ENCODE peak calls at places on chromosomes 11 and 22, in nine cellular contexts. One of them, this sample, is unnamed.
A peak's percentile ranks its signal among the peaks of the same experiment; 100 is the strongest.

GRCh38 chr11:64863381-64864060 is 14.9 kb downstream of the EHD1 start:
- DNase-seq in caudate nucleus: no peak
- DNase-seq in stimulated activated CD4-positive, alpha-beta T cell treated with anti-CD3 and anti-CD28 coated beads, Interleukin-4, amount 100 ng/mL, for 48 hours: no peak
- DNase-seq in nephron progenitor cell: no peak
- DNase-seq in naive thymus-derived CD4-positive, alpha-beta T cell: no peak
- DNase-seq in cerebellar cortex: no peak
- DNase-seq in fibroblast of the aortic adventitia: peak; percentile 41
- DNase-seq in coronary artery: no peak
- DNase-seq in foreskin keratinocyte: no peak
- DNase-seq in this sample: no peak

GRCh38 chr11:122983438-122984185 is 2.0 kb upstream of the BSX start:
- DNase-seq in coronary artery: no peak
- DNase-seq in stimulated activated CD4-positive, alpha-beta T cell treated with anti-CD3 and anti-CD28 coated beads, Interleukin-4, amount 100 ng/mL, for 48 hours: no peak
- DNase-seq in naive thymus-derived CD4-positive, alpha-beta T cell: no peak
- DNase-seq in caudate nucleus: no peak
- DNase-seq in cerebellar cortex: no peak
- DNase-seq in foreskin keratinocyte: no peak
- DNase-seq in fibroblast of the aortic adventitia: no peak
- DNase-seq in nephron progenitor cell: no peak
- DNase-seq in this sample: no peak

GRCh38 chr11:15104166-15104565 is 10.6 kb upstream of the INSC start:
- DNase-seq in naive thymus-derived CD4-positive, alpha-beta T cell: no peak
- DNase-seq in fibroblast of the aortic adventitia: no peak
- DNase-seq in caudate nucleus: no peak
- DNase-seq in nephron progenitor cell: no peak
- DNase-seq in coronary artery: no peak
- DNase-seq in cerebellar cortex: no peak
- DNase-seq in stimulated activated CD4-positive, alpha-beta T cell treated with anti-CD3 and anti-CD28 coated beads, Interleukin-4, amount 100 ng/mL, for 48 hours: no peak
- DNase-seq in foreskin keratinocyte: no peak
- DNase-seq in this sample: no peak

GRCh38 chr22:46907578-46908215 is 145.2 kb downstream of the TBC1D22A start:
- DNase-seq in cerebellar cortex: no peak
- DNase-seq in nephron progenitor cell: no peak
- DNase-seq in stimulated activated CD4-positive, alpha-beta T cell treated with anti-CD3 and anti-CD28 coated beads, Interleukin-4, amount 100 ng/mL, for 48 hours: no peak
- DNase-seq in naive thymus-derived CD4-positive, alpha-beta T cell: no peak
- DNase-seq in foreskin keratinocyte: no peak
- DNase-seq in fibroblast of the aortic adventitia: no peak
- DNase-seq in coronary artery: no peak
- DNase-seq in caudate nucleus: no peak
- DNase-seq in this sample: no peak

GRCh38 chr11:57331720-57332119 is 4.0 kb downstream of the SSRP1 start:
- DNase-seq in naive thymus-derived CD4-positive, alpha-beta T cell: no peak
- DNase-seq in stimulated activated CD4-positive, alpha-beta T cell treated with anti-CD3 and anti-CD28 coated beads, Interleukin-4, amount 100 ng/mL, for 48 hours: no peak
- DNase-seq in nephron progenitor cell: no peak
- DNase-seq in caudate nucleus: no peak
- DNase-seq in foreskin keratinocyte: no peak
- DNase-seq in fibroblast of the aortic adventitia: no peak
- DNase-seq in coronary artery: no peak
- DNase-seq in cerebellar cortex: no peak
- DNase-seq in this sample: no peak

GRCh38 chr11:134411887-134412507 is at the start of gene B3GAT1:
- DNase-seq in nephron progenitor cell: peak; percentile 49
- DNase-seq in fibroblast of the aortic adventitia: no peak
- DNase-seq in coronary artery: no peak
- DNase-seq in stimulated activated CD4-positive, alpha-beta T cell treated with anti-CD3 and anti-CD28 coated beads, Interleukin-4, amount 100 ng/mL, for 48 hours: no peak
- DNase-seq in cerebellar cortex: no peak
- DNase-seq in foreskin keratinocyte: no peak
- DNase-seq in naive thymus-derived CD4-positive, alpha-beta T cell: no peak
- DNase-seq in caudate nucleus: no peak
- DNase-seq in this sample: no peak

GRCh38 chr11:58916637-58917036 is 22.7 kb upstream of the GLYATL1 start:
- DNase-seq in cerebellar cortex: no peak
- DNase-seq in foreskin keratinocyte: no peak
- DNase-seq in fibroblast of the aortic adventitia: no peak
- DNase-seq in stimulated activated CD4-positive, alpha-beta T cell treated with anti-CD3 and anti-CD28 coated beads, Interleukin-4, amount 100 ng/mL, for 48 hours: no peak
- DNase-seq in nephron progenitor cell: no peak
- DNase-seq in coronary artery: no peak
- DNase-seq in caudate nucleus: no peak
- DNase-seq in naive thymus-derived CD4-positive, alpha-beta T cell: no peak
- DNase-seq in this sample: no peak

GRCh38 chr22:33065230-33065629 is 7.0 kb upstream of the SYN3 start:
- DNase-seq in stimulated activated CD4-positive, alpha-beta T cell treated with anti-CD3 and anti-CD28 coated beads, Interleukin-4, amount 100 ng/mL, for 48 hours: no peak
- DNase-seq in coronary artery: no peak
- DNase-seq in nephron progenitor cell: no peak
- DNase-seq in fibroblast of the aortic adventitia: no peak
- DNase-seq in foreskin keratinocyte: no peak
- DNase-seq in cerebellar cortex: no peak
- DNase-seq in naive thymus-derived CD4-positive, alpha-beta T cell: no peak
- DNase-seq in caudate nucleus: no peak
- DNase-seq in this sample: no peak

GRCh38 chr11:94145431-94145830 is 16.8 kb downstream of the PANX1 start:
- DNase-seq in fibroblast of the aortic adventitia: no peak
- DNase-seq in naive thymus-derived CD4-positive, alpha-beta T cell: no peak
- DNase-seq in cerebellar cortex: no peak
- DNase-seq in nephron progenitor cell: no peak
- DNase-seq in stimulated activated CD4-positive, alpha-beta T cell treated with anti-CD3 and anti-CD28 coated beads, Interleukin-4, amount 100 ng/mL, for 48 hours: no peak
- DNase-seq in coronary artery: no peak
- DNase-seq in caudate nucleus: no peak
- DNase-seq in foreskin keratinocyte: no peak
- DNase-seq in this sample: no peak

GRCh38 chr11:15119826-15120225 is 5.1 kb downstream of the INSC start:
- DNase-seq in coronary artery: no peak
- DNase-seq in stimulated activated CD4-positive, alpha-beta T cell treated with anti-CD3 and anti-CD28 coated beads, Interleukin-4, amount 100 ng/mL, for 48 hours: no peak
- DNase-seq in foreskin keratinocyte: no peak
- DNase-seq in caudate nucleus: no peak
- DNase-seq in nephron progenitor cell: no peak
- DNase-seq in fibroblast of the aortic adventitia: peak; percentile 22
- DNase-seq in cerebellar cortex: no peak
- DNase-seq in naive thymus-derived CD4-positive, alpha-beta T cell: no peak
- DNase-seq in this sample: no peak

GRCh38 chr22:18042685-18043084 is 18.3 kb upstream of the MICAL3 start:
- DNase-seq in nephron progenitor cell: no peak
- DNase-seq in coronary artery: no peak
- DNase-seq in fibroblast of the aortic adventitia: no peak
- DNase-seq in cerebellar cortex: no peak
- DNase-seq in stimulated activated CD4-positive, alpha-beta T cell treated with anti-CD3 and anti-CD28 coated beads, Interleukin-4, amount 100 ng/mL, for 48 hours: no peak
- DNase-seq in caudate nucleus: no peak
- DNase-seq in naive thymus-derived CD4-positive, alpha-beta T cell: no peak
- DNase-seq in foreskin keratinocyte: no peak
- DNase-seq in this sample: no peak

GRCh38 chr11:113698515-113698914 is 7.6 kb downstream of the TMPRSS5 start:
- DNase-seq in fibroblast of the aortic adventitia: no peak
- DNase-seq in coronary artery: no peak
- DNase-seq in foreskin keratinocyte: no peak
- DNase-seq in caudate nucleus: no peak
- DNase-seq in naive thymus-derived CD4-positive, alpha-beta T cell: no peak
- DNase-seq in stimulated activated CD4-positive, alpha-beta T cell treated with anti-CD3 and anti-CD28 coated beads, Interleukin-4, amount 100 ng/mL, for 48 hours: no peak
- DNase-seq in cerebellar cortex: no peak
- DNase-seq in nephron progenitor cell: no peak
- DNase-seq in this sample: no peak